ENCODE peak calls at places on chromosomes 5 and 9, in five cellular contexts. D is activated T-cell treated with anti-CD3 and anti-CD28 coated beads for 1 hour; A is CD8-positive, alpha-beta T cell; Z is Ammon's horn; S is activated gamma-delta T cell treated with Interleukin-2 at 50 U/mL for 16 hours. O is an unnamed sample.
A peak's percentile ranks its signal among the peaks of the same experiment; 100 is the strongest.

GRCh38 chr5:112915831-112916230 is 6.2 kb downstream of the REEP5 start:
- DNase-seq in A (no peak), S (no peak), D (no peak), Z (no peak), O (no peak)

GRCh38 chr5:150322202-150322601 is 19.5 kb upstream of the ARSI start:
- DNase-seq in Z (no peak), A (no peak), S (no peak), D (no peak), O (no peak)

GRCh38 chr9:33124716-33125378 is 42.3 kb downstream of the B4GALT1 start:
- DNase-seq in D (no peak), S (no peak), Z (peak; percentile 58), A (no peak), O (no peak)

GRCh38 chr5:91257301-91257700 is 125.8 kb downstream of the ARRDC3 start:
- DNase-seq in S (no peak), D (no peak), A (no peak), Z (no peak), O (no peak)

GRCh38 chr5:86909461-86909881 is 291.7 kb downstream of the COX7C start:
- DNase-seq in A (no peak), Z (no peak), D (no peak), S (no peak), O (no peak)

GRCh38 chr9:129751841-129752801 is 721 bp downstream of the PTGES start:
- DNase-seq in A (no peak), D (no peak), S (no peak), Z (no peak), O (no peak)

GRCh38 chr9:129309041-129309430 is 131.0 kb upstream of the IER5L start:
- DNase-seq in A (no peak), Z (no peak), S (no peak), D (no peak), O (no peak)

GRCh38 chr9:79263666-79264460 is 307.9 kb upstream of the TLE4 start:
- DNase-seq in Z (peak; percentile 13), A (no peak), D (no peak), S (no peak), O (no peak)

GRCh38 chr5:32462618-32463017 is 18.1 kb upstream of the ZFR start:
- DNase-seq in A (no peak), D (no peak), Z (no peak), S (no peak), O (no peak)

GRCh38 chr5:1564182-1564748 is 40.5 kb upstream of the LPCAT1 start:
- DNase-seq in S (no peak), D (no peak), Z (no peak), A (no peak), O (no peak)

GRCh38 chr9:136587944-136588662 is 42.3 kb upstream of the NOTCH1 start:
- DNase-seq in D (no peak), Z (no peak), A (no peak), S (peak; percentile 21), O (no peak)

GRCh38 chr9:99680191-99680590 is 141.5 kb upstream of the NR4A3 start:
- DNase-seq in D (no peak), Z (no peak), A (no peak), S (no peak), O (no peak)

GRCh38 chr5:151617383-151617840 is 26.3 kb upstream of the FAT2 start:
- DNase-seq in S (no peak), A (no peak), Z (no peak), D (no peak), O (no peak)

GRCh38 chr9:124054671-124055212 is 43.2 kb downstream of the LHX2 start:
- DNase-seq in Z (no peak), A (no peak), S (no peak), D (no peak), O (no peak)

GRCh38 chr5:158644301-158644700 is 455.4 kb downstream of the EBF1 start:
- DNase-seq in D (no peak), S (no peak), A (no peak), Z (no peak), O (no peak)